ENCODE peak calls at places on chromosome 18, in eight cellular contexts. W is T1000; L is A673; R is stimulated activated naive CD8-positive, alpha-beta T cell treated with anti-CD3 and anti-CD28 coated beads, Interleukin-15, Interleukin-2, amounts not matched to agents 100 U/mL and 50 U/mL, for 24 hours; Z is stimulated activated CD4-positive, alpha-beta T cell treated with anti-CD3 and anti-CD28 coated beads, TNF-alpha, amount 100 ng/mL, for 48 hours; I is colonic mucosa; Y is omental fat pad; J is activated T-helper 1 cell treated with anti-CD3 and anti-CD28 coated beads, Interleukin-2, amount 50 U/mL, for 16 hours. B is an unnamed sample.

GRCh38 chr18:9755603-9756002 is 47.5 kb downstream of the RAB31 start:
- DNase-seq in W (no peak), L (no peak), R (no peak), Z (no peak), I (no peak), Y (no peak), J (no peak), B (no peak)

GRCh38 chr18:79604205-79604912 is 75.2 kb upstream of the CTDP1 start:
- DNase-seq in W (no peak), L (no peak), R (no peak), Z (no peak), I (no peak), Y (no peak), J (no peak), B (no peak)

GRCh38 chr18:6650063-6650462 is 79.5 kb upstream of the ARHGAP28 start:
- DNase-seq in W (no peak), L (no peak), R (no peak), Z (no peak), I (no peak), Y (no peak), J (no peak), B (no peak)

GRCh38 chr18:47250415-47251046 is 929 bp downstream of the SKOR2 start:
- DNase-seq in W (no peak), L (no peak), R (no peak), Z (no peak), I (no peak), Y (no peak), J (no peak), B (no peak)

GRCh38 chr18:23716966-23717365 is 27.7 kb downstream of the LAMA3 start:
- DNase-seq in W (no peak), L (no peak), R (no peak), Z (no peak), I (no peak), Y (no peak), J (no peak), B (no peak)

GRCh38 chr18:11064106-11064505 is 85.3 kb downstream of the PIEZO2 start:
- DNase-seq in W (no peak), L (no peak), R (no peak), Z (no peak), I (no peak), Y (no peak), J (no peak), B (no peak)

GRCh38 chr18:36073676-36074075 is 6.3 kb upstream of the RPRD1A start:
- DNase-seq in W (no peak), L (no peak), R (no peak), Z (no peak), I (no peak), Y (no peak), J (no peak), B (no peak)

GRCh38 chr18:32771871-32772499 is 838 bp downstream of the KLHL14 start:
- DNase-seq in W (no peak), L (no peak), R (peak; percentile 6), Z (no peak), I (no peak), Y (no peak), J (no peak), B (no peak)

GRCh38 chr18:37659906-37660305 is 94.3 kb upstream of the CELF4 start:
- DNase-seq in W (no peak), L (no peak), R (no peak), Z (no peak), I (no peak), Y (no peak), J (no peak), B (no peak)

GRCh38 chr18:48837676-48838075 is 113.1 kb downstream of the SMAD7 start:
- DNase-seq in W (no peak), L (no peak), R (no peak), Z (no peak), I (no peak), Y (no peak), J (no peak), B (no peak)

GRCh38 chr18:56637897-56638231 is 528 bp downstream of the TXNL1 start:
- DNase-seq in W (no peak), L (peak; percentile 4), R (no peak), Z (no peak), I (no peak), Y (no peak), J (no peak), B (peak; percentile 24)

GRCh38 chr18:11258014-11258413 is 108.6 kb upstream of the PIEZO2 start:
- DNase-seq in W (no peak), L (no peak), R (no peak), Z (no peak), I (no peak), Y (no peak), J (no peak), B (no peak)

GRCh38 chr18:29560270-29560669 is 1383.3 kb upstream of the CDH2 start:
- DNase-seq in W (no peak), L (no peak), R (no peak), Z (no peak), I (no peak), Y (no peak), J (no peak), B (no peak)

GRCh38 chr18:11251229-11251890 is 102.0 kb upstream of the PIEZO2 start:
- DNase-seq in W (no peak), L (no peak), R (no peak), Z (no peak), I (no peak), Y (no peak), J (no peak), B (no peak)

GRCh38 chr18:2223859-2224258 is 347.4 kb downstream of the METTL4 start:
- DNase-seq in W (no peak), L (peak; percentile 32), R (no peak), Z (no peak), I (peak; percentile 51), Y (no peak), J (no peak), B (peak; percentile 4)

GRCh38 chr18:26839609-26840008 is 25.9 kb downstream of the AQP4 start:
- DNase-seq in W (no peak), L (no peak), R (no peak), Z (no peak), I (no peak), Y (no peak), J (no peak), B (no peak)

GRCh38 chr18:31497711-31498449 is at the start of gene DSG2:
- DNase-seq in W (no peak), L (peak; percentile 31), R (peak; percentile 42), Z (no peak), I (peak; percentile 91), Y (no peak), J (no peak), B (peak; percentile 46)

GRCh38 chr18:79606621-79607331 is 72.8 kb upstream of the CTDP1 start:
- DNase-seq in W (no peak), L (no peak), R (no peak), Z (no peak), I (no peak), Y (no peak), J (no peak), B (no peak)

GRCh38 chr18:56038258-56039030 is 450.5 kb upstream of the TCF4 start:
- DNase-seq in W (no peak), L (no peak), R (no peak), Z (no peak), I (no peak), Y (no peak), J (no peak), B (no peak)

GRCh38 chr18:79571221-79572092 is 108.1 kb upstream of the CTDP1 start:
- DNase-seq in W (no peak), L (no peak), R (no peak), Z (no peak), I (peak; percentile 15), Y (peak; percentile 8), J (no peak), B (no peak)

GRCh38 chr18:29174891-29175290 is 998.0 kb upstream of the CDH2 start:
- DNase-seq in W (no peak), L (no peak), R (no peak), Z (no peak), I (no peak), Y (no peak), J (no peak), B (no peak)

GRCh38 chr18:79753391-79753851 is 44.3 kb upstream of the KCNG2 start:
- DNase-seq in W (no peak), L (no peak), R (no peak), Z (no peak), I (no peak), Y (no peak), J (no peak), B (no peak)

GRCh38 chr18:74817576-74817975 is 219.9 kb downstream of the ZNF407 start:
- DNase-seq in W (no peak), L (no peak), R (no peak), Z (no peak), I (no peak), Y (no peak), J (no peak), B (no peak)

GRCh38 chr18:76364282-76365259 is 130.5 kb downstream of the ZNF516 start:
- DNase-seq in W (no peak), L (no peak), R (peak; percentile 33), Z (no peak), I (no peak), Y (no peak), J (no peak), B (peak; percentile 56)

GRCh38 chr18:58125183-58125582 is 81.2 kb downstream of the NEDD4L start:
- DNase-seq in W (no peak), L (no peak), R (no peak), Z (no peak), I (no peak), Y (no peak), J (no peak), B (no peak)

GRCh38 chr18:62938006-62938405 is 222.7 kb downstream of the PHLPP1 start:
- DNase-seq in W (no peak), L (no peak), R (no peak), Z (no peak), I (no peak), Y (no peak), J (no peak), B (no peak)

GRCh38 chr18:5456577-5457466 is 87.0 kb downstream of the EPB41L3 start:
- DNase-seq in W (no peak), L (peak; percentile 7), R (no peak), Z (no peak), I (no peak), Y (no peak), J (no peak), B (no peak)

GRCh38 chr18:67525328-67526110 is 9.0 kb upstream of the DSEL start:
- DNase-seq in W (peak; percentile 56), L (peak; percentile 57), R (no peak), Z (no peak), I (peak; percentile 19), Y (no peak), J (no peak), B (no peak)

GRCh38 chr18:68992719-68993482 is 195.0 kb downstream of the CCDC102B start:
- DNase-seq in W (no peak), L (no peak), R (no peak), Z (no peak), I (no peak), Y (no peak), J (no peak), B (no peak)

GRCh38 chr18:74951165-74951760 is 257.7 kb downstream of the PTGR3 start:
- DNase-seq in W (peak; percentile 20), L (no peak), R (no peak), Z (no peak), I (peak; percentile 35), Y (no peak), J (no peak), B (no peak)

GRCh38 chr18:48004577-48004976 is 74.1 kb upstream of the SMAD2 start:
- DNase-seq in W (no peak), L (no peak), R (no peak), Z (no peak), I (no peak), Y (no peak), J (no peak), B (no peak)

GRCh38 chr18:28999711-29000110 is 822.8 kb upstream of the CDH2 start:
- DNase-seq in W (no peak), L (no peak), R (no peak), Z (no peak), I (no peak), Y (no peak), J (no peak), B (no peak)

GRCh38 chr18:10290244-10291240 is 163.9 kb upstream of the APCDD1 start:
- DNase-seq in W (no peak), L (no peak), R (no peak), Z (no peak), I (no peak), Y (no peak), J (no peak), B (no peak)

GRCh38 chr18:26703170-26703933 is 155.0 kb upstream of the KCTD1 start:
- DNase-seq in W (no peak), L (no peak), R (no peak), Z (no peak), I (peak; percentile 65), Y (no peak), J (no peak), B (no peak)

B was measured in activated CD4-positive, alpha-beta T cell treated with anti-CD3 and anti-CD28 coated beads for 48 hours.